ENCODE peak calls at places on chromosomes 16 and 17, in four cellular contexts. E is A549, X is GM12878, W is K562. U is an unnamed sample. For H3K4me1, the result is how much of the 10 kb centered on the place peaks cover.

GRCh38 chr17:63645775-63646491 is 23.7 kb downstream of the MAP3K3 start:
- DNase-seq in E (no peak), W (no peak), X (no peak), U (no peak)

GRCh38 chr16:3458852-3459361 is 15.4 kb downstream of the NAA60 start:
- DNase-seq in X (no peak), E (peak), W (no peak), U (peak)

GRCh38 chr16:58377932-58378331 is 14.3 kb upstream of the GINS3 start:
- DNase-seq in W (no peak), X (no peak), E (no peak), U (no peak)

GRCh38 chr16:50263060-50263909 is 3.1 kb upstream of the ADCY7 start:
- DNase-seq in E (no peak), X (no peak), W (peak), U (no peak)

GRCh38 chr17:57576744-57577143 is 168.4 kb downstream of the CCDC182 start:
- DNase-seq in E (no peak), X (no peak), W (no peak), U (no peak)

GRCh38 chr16:27529962-27530361 is 19.8 kb downstream of the GTF3C1 start:
- DNase-seq in W (no peak), X (no peak), E (no peak), U (peak)

GRCh38 chr16:73735954-73736353 is 560.7 kb upstream of the PSMD7 start:
- DNase-seq in W (no peak), E (no peak), X (no peak), U (no peak)

GRCh38 chr17:40124279-40125141 is 2.7 kb downstream of the MSL1 start:
- DNase-seq in X (no peak), W (peak), E (peak), U (peak)

GRCh38 chr17:1469231-1469852 is 13.3 kb upstream of the CRK start:
- DNase-seq in X (no peak), E (peak), W (no peak), U (no peak)

GRCh38 chr16:67483150-67483549 is at the start of gene AGRP:
- DNase-seq in W (no peak), X (no peak), E (no peak), U (no peak)

GRCh38 chr16:67481561-67482259 is 753 bp upstream of the ATP6V0D1 start:
- DNase-seq in E (no peak), W (peak), X (no peak), U (peak)

GRCh38 chr16:67482260-67482924 is 955 bp downstream of the AGRP start:
- DNase-seq in X (no peak), E (no peak), W (no peak), U (no peak)

GRCh38 chr16:67486805-67487204 is 3.5 kb upstream of the AGRP start:
- DNase-seq in E (no peak), X (no peak), W (no peak), U (no peak)

DNA sequence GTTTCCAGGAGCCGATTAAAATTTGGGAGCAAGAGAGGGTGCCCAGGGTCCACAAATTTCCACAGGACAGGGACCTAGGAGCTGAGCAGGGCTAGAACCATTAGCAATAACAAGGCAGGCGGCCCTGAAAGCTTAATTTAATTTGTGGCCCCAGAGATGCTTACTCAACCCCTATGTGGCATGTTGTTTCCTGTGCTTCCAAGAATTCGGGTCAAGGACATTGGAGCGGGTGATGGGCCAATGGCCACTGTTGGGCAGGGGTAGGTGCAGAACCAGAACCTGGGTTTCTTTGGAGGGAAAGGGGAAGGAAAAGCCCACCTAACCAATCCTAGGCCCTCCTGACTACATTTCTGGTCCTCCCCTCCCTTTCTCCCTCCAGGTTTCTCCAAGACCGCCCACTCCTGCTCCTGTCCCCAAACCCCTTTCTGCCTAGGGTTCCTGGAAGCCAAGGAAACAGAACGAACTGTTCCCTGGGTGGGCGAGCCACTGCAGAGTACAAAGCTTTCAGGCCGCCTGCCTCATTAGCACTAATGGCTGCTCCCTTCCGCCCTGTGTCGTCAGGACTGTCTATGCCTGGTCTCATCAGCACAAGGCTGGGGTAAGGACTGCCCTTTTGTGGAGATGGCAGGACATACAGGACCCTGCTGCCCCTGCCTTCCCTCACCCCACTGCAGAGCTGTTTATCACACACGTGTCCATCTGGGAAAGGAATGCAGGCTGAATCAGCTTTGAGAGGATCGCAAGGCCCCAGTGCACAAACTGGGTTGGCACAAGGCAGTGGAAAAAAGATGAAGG is 581 bp upstream of the AGRP start:
- DNase-seq in W (no peak), E (no peak), X (no peak), U (peak)
- TF ChIP-seq ELK1 in W (no peak), E (no peak), X (no peak), U (no peak)

DNA sequence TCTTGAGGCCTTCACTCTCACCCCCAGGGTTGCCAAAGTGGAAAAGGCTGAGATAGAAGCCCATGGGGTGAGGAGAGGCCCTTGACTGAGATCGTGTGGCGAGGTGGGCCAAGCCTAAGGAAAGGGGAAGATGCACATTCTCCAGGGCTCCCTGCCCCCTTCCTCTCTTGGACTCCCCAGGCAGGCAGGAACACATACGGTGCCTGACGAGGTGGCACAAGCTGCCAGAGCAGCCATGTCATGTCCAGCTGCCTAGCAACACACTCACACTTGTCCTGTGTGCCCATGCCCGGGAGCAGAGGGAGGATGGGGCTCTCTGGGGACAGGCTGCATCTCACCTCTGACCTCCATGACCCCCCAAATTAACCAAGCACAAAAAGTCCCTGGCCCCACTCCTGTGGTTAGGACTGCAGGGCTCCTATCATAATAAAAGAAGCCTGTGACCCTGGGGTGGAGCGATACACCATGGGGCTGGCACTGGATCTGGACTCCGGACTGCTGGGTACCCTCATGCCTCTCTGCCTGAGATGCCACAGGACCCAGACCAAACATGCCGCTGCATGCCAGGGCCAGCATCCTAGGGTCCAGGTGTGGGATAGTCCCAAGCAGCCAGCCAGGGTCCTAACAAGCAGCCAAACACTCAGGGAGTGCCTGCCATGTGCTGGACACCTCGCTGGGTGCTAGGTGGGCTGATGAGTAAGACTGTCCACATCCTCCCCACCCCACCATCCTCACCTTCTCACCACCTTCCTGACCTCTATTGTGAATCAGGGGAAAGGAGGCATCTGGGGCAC is 2.6 kb downstream of the GIT1 start:
- DNase-seq in E (no peak), X (no peak), W (no peak), U (no peak)
- H3K4me1 ChIP-seq in E (under half), X (under half), W (half or more), U (under half)

GRCh38 chr16:14095883-14096551 is 24.9 kb downstream of the MRTFB start:
- DNase-seq in E (no peak), X (no peak), W (no peak), U (peak)
- TF ChIP-seq ELK1 in E (no peak), X (no peak), W (no peak), U (no peak)

GRCh38 chr17:77470330-77470786 is 329.6 kb downstream of the SEC14L1 start:
- DNase-seq in W (no peak), E (no peak), X (no peak), U (no peak)
- H3K4me1 ChIP-seq in W (half or more), E (half or more), X (half or more), U (half or more)

DNA sequence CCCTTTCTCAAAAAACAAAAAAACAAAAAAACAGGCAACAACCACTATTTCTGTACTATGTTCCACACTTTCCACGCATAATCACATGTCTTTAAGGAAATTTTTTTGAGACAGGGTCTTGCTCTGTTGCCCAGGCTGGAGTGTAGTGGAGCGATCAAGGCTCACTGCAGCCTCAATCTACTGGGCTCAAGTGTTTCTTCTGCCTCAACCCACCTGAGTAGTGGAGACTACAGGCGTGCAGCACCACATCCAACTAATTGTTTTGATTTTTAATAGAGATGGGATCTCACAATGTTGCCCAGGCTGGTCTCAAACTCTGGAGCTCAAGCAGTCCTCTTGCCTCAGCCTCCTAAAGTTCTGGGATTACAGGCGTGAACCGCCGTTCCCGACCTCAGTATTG is 52.6 kb upstream of the BPTF start:
- DNase-seq in W (no peak), E (no peak), X (no peak), U (no peak)
- TF ChIP-seq ELK1 in W (no peak), E (no peak), X (no peak), U (no peak)

GRCh38 chr16:8961811-8962390 is 1.8 kb downstream of the USP7 start:
- DNase-seq in E (no peak), X (no peak), W (peak), U (no peak)

GRCh38 chr16:8962393-8963009 is 1.2 kb downstream of the USP7 start:
- DNase-seq in X (no peak), W (peak), E (no peak), U (no peak)

GRCh38 chr16:8958344-8958808 is 5.3 kb downstream of the USP7 start:
- DNase-seq in E (no peak), X (no peak), W (peak), U (peak)

GRCh38 chr16:8959921-8960787 is 3.6 kb downstream of the USP7 start:
- DNase-seq in W (no peak), E (no peak), X (no peak), U (peak)

DNA sequence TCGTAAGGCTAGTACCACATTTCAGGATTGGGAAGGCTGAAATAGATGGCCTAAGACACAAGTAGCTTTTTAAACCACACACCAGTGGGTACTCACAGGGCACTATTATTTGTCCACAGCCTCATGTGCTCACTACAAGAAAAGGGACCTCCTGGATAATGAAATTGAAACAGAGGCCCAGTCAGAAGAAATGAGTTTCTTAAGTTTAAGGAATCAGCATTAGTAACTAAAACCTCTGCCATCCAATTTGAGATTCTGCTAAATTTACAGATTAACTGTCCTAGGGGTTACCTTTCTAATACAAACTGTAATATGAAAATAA is 3.0 kb downstream of the USP7 start:
- DNase-seq in W (no peak), X (no peak), E (no peak), U (no peak)
- H3K4me1 ChIP-seq in W (under half), X (under half), E (half or more), U (under half)

U was measured in IMR-90.